ENCODE peak calls at places on chromosome 4, in five cellular contexts. One of them, this sample, is unnamed.

GRCh38 chr4:51842167-51842553 is 793 bp upstream of the DCUN1D4 start:
- DNase-seq in heart left ventricle: peak; percentile 58
- DNase-seq in dorsolateral prefrontal cortex: no peak
- DNase-seq in left ventricle myocardium inferior: no peak
- DNase-seq in body of pancreas: no peak
- DNase-seq in this sample: no peak

GRCh38 chr4:183362916-183363542 is 40.8 kb upstream of the CLDN24 start:
- DNase-seq in heart left ventricle: no peak
- DNase-seq in dorsolateral prefrontal cortex: no peak
- DNase-seq in left ventricle myocardium inferior: no peak
- DNase-seq in body of pancreas: no peak
- DNase-seq in this sample: no peak

GRCh38 chr4:147693202-147693601 is 9.2 kb upstream of the PRMT9 start:
- DNase-seq in heart left ventricle: no peak
- DNase-seq in dorsolateral prefrontal cortex: no peak
- DNase-seq in left ventricle myocardium inferior: no peak
- DNase-seq in body of pancreas: no peak
- DNase-seq in this sample: no peak

GRCh38 chr4:83219344-83219990 is 65.1 kb downstream of the COQ2 start:
- DNase-seq in heart left ventricle: no peak
- DNase-seq in dorsolateral prefrontal cortex: no peak
- DNase-seq in left ventricle myocardium inferior: no peak
- DNase-seq in body of pancreas: peak; percentile 12
- DNase-seq in this sample: no peak

GRCh38 chr4:179095585-179096228 is 1653.5 kb upstream of the AGA start:
- DNase-seq in heart left ventricle: no peak
- DNase-seq in dorsolateral prefrontal cortex: no peak
- DNase-seq in left ventricle myocardium inferior: no peak
- DNase-seq in body of pancreas: no peak
- DNase-seq in this sample: peak; percentile 11

GRCh38 chr4:24382381-24382780 is 202.0 kb downstream of the DHX15 start:
- DNase-seq in heart left ventricle: no peak
- DNase-seq in dorsolateral prefrontal cortex: no peak
- DNase-seq in left ventricle myocardium inferior: no peak
- DNase-seq in body of pancreas: no peak
- DNase-seq in this sample: peak; percentile 11

GRCh38 chr4:40617903-40618302 is 11.8 kb downstream of the RBM47 start:
- DNase-seq in heart left ventricle: no peak
- DNase-seq in dorsolateral prefrontal cortex: no peak
- DNase-seq in left ventricle myocardium inferior: no peak
- DNase-seq in body of pancreas: no peak
- DNase-seq in this sample: no peak

GRCh38 chr4:168028568-168028967 is 63.8 kb upstream of the ANXA10 start:
- DNase-seq in heart left ventricle: no peak
- DNase-seq in dorsolateral prefrontal cortex: no peak
- DNase-seq in left ventricle myocardium inferior: no peak
- DNase-seq in body of pancreas: peak; percentile 36
- DNase-seq in this sample: no peak

GRCh38 chr4:141469392-141469791 is 167.0 kb upstream of the IL15 start:
- DNase-seq in heart left ventricle: no peak
- DNase-seq in dorsolateral prefrontal cortex: no peak
- DNase-seq in left ventricle myocardium inferior: no peak
- DNase-seq in body of pancreas: no peak
- DNase-seq in this sample: no peak

GRCh38 chr4:39151120-39151713 is 31.1 kb upstream of the WDR19 start:
- DNase-seq in heart left ventricle: no peak
- DNase-seq in dorsolateral prefrontal cortex: no peak
- DNase-seq in left ventricle myocardium inferior: no peak
- DNase-seq in body of pancreas: no peak
- DNase-seq in this sample: peak; percentile 16

GRCh38 chr4:44157611-44158277 is 290.9 kb downstream of the KCTD8 start:
- DNase-seq in heart left ventricle: no peak
- DNase-seq in dorsolateral prefrontal cortex: no peak
- DNase-seq in left ventricle myocardium inferior: no peak
- DNase-seq in body of pancreas: no peak
- DNase-seq in this sample: no peak

GRCh38 chr4:71186257-71186565 is 152.6 kb upstream of the SLC4A4 start:
- DNase-seq in heart left ventricle: no peak
- DNase-seq in dorsolateral prefrontal cortex: no peak
- DNase-seq in left ventricle myocardium inferior: no peak
- DNase-seq in body of pancreas: no peak
- DNase-seq in this sample: no peak

GRCh38 chr4:186299291-186299690 is 33.3 kb downstream of the F11 start:
- DNase-seq in heart left ventricle: no peak
- DNase-seq in dorsolateral prefrontal cortex: no peak
- DNase-seq in left ventricle myocardium inferior: no peak
- DNase-seq in body of pancreas: no peak
- DNase-seq in this sample: no peak

DNA sequence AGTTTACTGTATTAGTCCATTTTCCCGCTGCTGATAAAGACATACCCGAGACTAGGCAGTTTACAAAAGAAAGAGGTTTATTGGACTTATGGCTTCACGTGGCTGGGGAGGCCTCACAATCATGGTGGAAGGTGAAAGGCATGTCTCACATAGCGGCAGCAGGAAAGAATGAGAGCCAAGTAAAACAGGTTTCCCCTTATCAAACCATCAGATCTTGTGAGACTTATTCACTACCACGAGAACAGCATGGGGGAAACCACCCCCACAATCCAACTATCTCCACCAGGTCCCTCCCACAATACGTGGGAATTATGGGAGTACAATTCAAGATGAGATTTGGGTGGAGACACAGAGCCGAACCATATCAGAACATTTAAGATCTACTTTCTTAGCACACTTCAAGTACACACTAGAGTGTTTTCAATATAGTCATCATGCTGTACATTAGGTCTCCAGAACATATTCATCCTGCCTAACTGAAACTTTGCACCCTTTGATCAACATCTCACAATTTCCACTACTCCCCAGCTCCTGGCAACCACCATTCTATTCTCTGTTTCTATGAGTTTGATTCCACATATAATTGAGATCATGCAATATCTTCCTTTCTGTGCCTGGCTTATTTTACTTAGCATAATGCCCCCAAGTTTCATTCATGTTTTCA is 341.0 kb downstream of the ARHGAP24 start:
- DNase-seq in heart left ventricle: no peak
- DNase-seq in dorsolateral prefrontal cortex: no peak
- DNase-seq in left ventricle myocardium inferior: no peak
- DNase-seq in body of pancreas: no peak
- DNase-seq in this sample: no peak
- H3K4me3 ChIP-seq in heart left ventricle: no peak overlapping the region
- H3K4me3 ChIP-seq in dorsolateral prefrontal cortex: no peak overlapping the region
- H3K4me3 ChIP-seq in left ventricle myocardium inferior: no peak overlapping the region
- H3K4me3 ChIP-seq in body of pancreas: no peak overlapping the region
- H3K4me3 ChIP-seq in this sample: no peak overlapping the region

GRCh38 chr4:7193040-7193958 is 961 bp downstream of the SORCS2 start:
- DNase-seq in heart left ventricle: peak; percentile 65
- DNase-seq in dorsolateral prefrontal cortex: no peak
- DNase-seq in left ventricle myocardium inferior: no peak
- DNase-seq in body of pancreas: no peak
- DNase-seq in this sample: no peak
- H3K27ac ChIP-seq in heart left ventricle: no peak overlapping the region
- H3K27ac ChIP-seq in dorsolateral prefrontal cortex: peak overlapping the region; percentile 25
- H3K27ac ChIP-seq in left ventricle myocardium inferior: no peak overlapping the region
- H3K27ac ChIP-seq in body of pancreas: no peak overlapping the region
- H3K27ac ChIP-seq in this sample: no peak overlapping the region

GRCh38 chr4:53545942-53546581 is 45.2 kb downstream of the LNX1 start:
- DNase-seq in heart left ventricle: no peak
- DNase-seq in dorsolateral prefrontal cortex: no peak
- DNase-seq in left ventricle myocardium inferior: no peak
- DNase-seq in body of pancreas: peak; percentile 16
- DNase-seq in this sample: no peak
- TF ChIP-seq CTCF in heart left ventricle: no peak
- TF ChIP-seq CTCF in dorsolateral prefrontal cortex: no peak
- TF ChIP-seq CTCF in left ventricle myocardium inferior: no peak
- TF ChIP-seq CTCF in body of pancreas: no peak
- TF ChIP-seq CTCF in this sample: no peak

GRCh38 chr4:76090241-76090691 is 15.8 kb downstream of the ART3 start:
- DNase-seq in heart left ventricle: no peak
- DNase-seq in dorsolateral prefrontal cortex: no peak
- DNase-seq in left ventricle myocardium inferior: no peak
- DNase-seq in body of pancreas: peak; percentile 15
- DNase-seq in this sample: peak; percentile 47

GRCh38 chr4:76088719-76089118 is 14.2 kb downstream of the ART3 start:
- DNase-seq in heart left ventricle: no peak
- DNase-seq in dorsolateral prefrontal cortex: no peak
- DNase-seq in left ventricle myocardium inferior: no peak
- DNase-seq in body of pancreas: no peak
- DNase-seq in this sample: no peak

GRCh38 chr4:76084542-76084941 is 10.0 kb downstream of the ART3 start:
- DNase-seq in heart left ventricle: no peak
- DNase-seq in dorsolateral prefrontal cortex: no peak
- DNase-seq in left ventricle myocardium inferior: no peak
- DNase-seq in body of pancreas: no peak
- DNase-seq in this sample: no peak

GRCh38 chr4:76083386-76083785 is 8.9 kb downstream of the ART3 start:
- DNase-seq in heart left ventricle: no peak
- DNase-seq in dorsolateral prefrontal cortex: no peak
- DNase-seq in left ventricle myocardium inferior: no peak
- DNase-seq in body of pancreas: no peak
- DNase-seq in this sample: no peak

DNA sequence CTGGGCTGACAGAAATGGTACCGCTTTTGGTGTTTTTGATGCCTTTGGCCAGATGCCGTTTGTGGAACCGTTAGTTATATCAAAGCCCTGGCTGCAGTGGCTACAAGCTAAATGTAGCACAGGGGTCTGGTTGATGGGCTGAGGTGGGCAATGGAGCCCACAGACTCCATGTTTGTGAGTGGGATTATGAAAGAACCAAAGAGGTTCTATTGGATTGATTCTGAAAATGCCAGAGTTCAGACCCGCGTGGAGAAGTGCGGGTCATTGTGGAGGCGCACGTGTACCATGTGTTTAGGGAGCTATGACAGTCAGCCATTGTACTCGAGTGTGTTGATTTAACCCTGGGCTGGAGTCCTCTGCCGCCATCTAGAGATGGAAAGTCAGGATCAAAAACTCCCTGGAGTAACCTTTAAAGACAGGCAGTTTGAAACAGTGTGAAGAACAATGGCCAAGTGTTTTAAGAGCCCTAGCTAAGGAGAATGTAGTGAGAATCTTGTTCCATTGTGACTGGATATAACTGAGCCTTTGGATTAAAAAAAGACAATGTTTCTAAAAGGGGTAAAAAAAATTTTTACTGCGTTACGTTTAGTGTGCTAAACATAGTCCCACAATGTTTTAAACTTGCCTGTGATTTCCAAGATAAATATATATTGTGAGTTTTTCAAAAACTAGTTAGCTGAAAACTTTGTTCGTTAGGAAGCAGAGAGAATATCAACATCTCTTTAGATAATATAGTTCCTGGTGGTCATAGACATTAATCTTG is 12.7 kb downstream of the ART3 start:
- DNase-seq in heart left ventricle: no peak
- DNase-seq in dorsolateral prefrontal cortex: peak; percentile 38
- DNase-seq in left ventricle myocardium inferior: peak; percentile 20
- DNase-seq in body of pancreas: peak; percentile 59
- DNase-seq in this sample: peak; percentile 7
- H3K4me3 ChIP-seq in heart left ventricle: no peak overlapping the region
- H3K4me3 ChIP-seq in dorsolateral prefrontal cortex: peak overlapping the region; percentile 39
- H3K4me3 ChIP-seq in left ventricle myocardium inferior: peak overlapping the region; percentile 39
- H3K4me3 ChIP-seq in body of pancreas: no peak overlapping the region
- H3K4me3 ChIP-seq in this sample: no peak overlapping the region

DNA sequence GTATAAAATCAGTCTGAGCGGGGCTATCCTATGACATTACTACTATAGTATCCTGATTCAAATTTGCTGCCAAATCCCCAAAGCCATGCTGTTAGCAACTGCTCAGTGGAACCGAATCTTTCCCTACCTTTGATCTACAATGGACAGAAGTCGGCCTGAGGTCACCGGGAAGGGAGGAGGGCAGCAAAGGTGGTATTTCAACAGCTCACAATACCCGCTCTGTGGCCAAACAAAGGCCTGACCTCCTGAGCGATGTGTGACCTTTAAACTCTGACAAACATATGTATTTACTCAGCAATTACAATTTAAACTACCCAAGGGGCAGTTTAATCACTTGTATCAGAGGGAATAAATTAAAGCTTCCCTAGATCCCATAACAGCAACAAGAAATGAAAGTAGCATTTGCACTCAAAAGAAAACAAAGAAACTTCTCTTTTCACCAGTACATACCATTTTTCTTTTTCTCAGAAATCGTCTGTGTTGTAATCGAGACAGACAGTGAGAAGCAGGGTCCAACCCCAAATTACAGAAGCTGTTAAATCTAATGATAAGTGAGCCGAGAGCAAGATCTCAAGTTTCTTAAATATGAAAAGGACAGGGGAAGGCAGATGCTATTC is 11.6 kb upstream of the TMEM128 start:
- DNase-seq in heart left ventricle: no peak
- DNase-seq in dorsolateral prefrontal cortex: no peak
- DNase-seq in left ventricle myocardium inferior: no peak
- DNase-seq in body of pancreas: no peak
- DNase-seq in this sample: no peak
- H3K27ac ChIP-seq in heart left ventricle: no peak overlapping the region
- H3K27ac ChIP-seq in dorsolateral prefrontal cortex: peak overlapping the region; percentile 32
- H3K27ac ChIP-seq in left ventricle myocardium inferior: no peak overlapping the region
- H3K27ac ChIP-seq in body of pancreas: no peak overlapping the region
- H3K27ac ChIP-seq in this sample: no peak overlapping the region

GRCh38 chr4:165425629-165426028 is 46.8 kb downstream of the CPE start:
- DNase-seq in heart left ventricle: no peak
- DNase-seq in dorsolateral prefrontal cortex: no peak
- DNase-seq in left ventricle myocardium inferior: no peak
- DNase-seq in body of pancreas: no peak
- DNase-seq in this sample: no peak
- TF ChIP-seq CTCF in heart left ventricle: no peak
- TF ChIP-seq CTCF in dorsolateral prefrontal cortex: no peak
- TF ChIP-seq CTCF in left ventricle myocardium inferior: peak; percentile 17
- TF ChIP-seq CTCF in body of pancreas: no peak
- TF ChIP-seq CTCF in this sample: no peak

GRCh38 chr4:7298601-7299000 is 106.3 kb downstream of the SORCS2 start:
- DNase-seq in heart left ventricle: peak; percentile 39
- DNase-seq in dorsolateral prefrontal cortex: no peak
- DNase-seq in left ventricle myocardium inferior: no peak
- DNase-seq in body of pancreas: no peak
- DNase-seq in this sample: no peak
- H3K4me3 ChIP-seq in heart left ventricle: no peak overlapping the region
- H3K4me3 ChIP-seq in dorsolateral prefrontal cortex: no peak overlapping the region
- H3K4me3 ChIP-seq in left ventricle myocardium inferior: no peak overlapping the region
- H3K4me3 ChIP-seq in body of pancreas: no peak overlapping the region
- H3K4me3 ChIP-seq in this sample: no peak overlapping the region

DNA sequence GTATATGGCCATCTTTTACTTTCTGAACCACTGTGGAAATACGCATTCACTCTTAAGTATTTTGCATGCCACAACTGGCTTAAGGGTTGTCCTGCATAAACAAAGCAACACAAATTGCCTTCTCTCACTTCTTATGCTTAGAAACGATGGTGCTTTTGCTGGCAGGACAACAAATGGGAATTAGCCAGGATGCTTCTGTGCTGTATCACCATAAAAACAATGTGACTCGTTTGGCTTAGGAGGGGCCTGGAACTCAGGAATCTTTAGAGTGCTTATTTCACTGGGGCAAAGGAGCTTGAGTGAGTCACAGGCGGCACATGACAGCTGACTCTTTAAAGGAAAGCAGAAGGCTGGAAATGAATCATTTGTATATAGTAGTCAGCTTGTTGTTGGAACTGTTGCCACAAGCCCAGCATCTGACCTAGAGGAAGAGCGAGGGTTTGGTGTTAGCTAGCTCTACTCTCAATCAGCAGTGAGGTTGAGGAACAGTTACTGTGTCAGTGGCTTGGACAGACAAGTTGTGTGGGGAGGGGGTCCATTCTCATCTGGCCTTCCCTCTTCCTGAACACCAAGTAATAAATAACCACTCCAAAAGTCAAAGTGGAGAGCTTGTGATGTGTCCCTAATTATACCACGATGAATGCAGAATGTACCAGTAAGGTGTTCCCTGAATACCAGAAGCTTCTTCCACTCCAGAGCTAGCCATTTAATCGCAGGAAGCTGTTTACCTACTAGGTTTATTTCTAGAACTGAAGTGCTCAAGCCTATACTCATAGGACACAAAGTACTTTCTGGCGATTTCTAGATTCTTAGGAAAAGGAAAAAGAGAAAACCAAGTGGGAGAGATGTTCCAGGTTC is 293.1 kb downstream of the CAMK2D start:
- DNase-seq in heart left ventricle: no peak
- DNase-seq in dorsolateral prefrontal cortex: no peak
- DNase-seq in left ventricle myocardium inferior: peak; percentile 55
- DNase-seq in body of pancreas: peak; percentile 48
- DNase-seq in this sample: peak; percentile 99
- H3K27ac ChIP-seq in heart left ventricle: peak overlapping the region; percentile 87
- H3K27ac ChIP-seq in dorsolateral prefrontal cortex: peak overlapping the region; percentile 67
- H3K27ac ChIP-seq in left ventricle myocardium inferior: peak overlapping the region; percentile 91
- H3K27ac ChIP-seq in body of pancreas: peak overlapping the region; percentile 5
- H3K27ac ChIP-seq in this sample: peak overlapping the region; percentile 86